ENCODE peak calls at places on chromosomes 4 and X, in ten cellular contexts. D is kidney; X is iris pigment epithelial cell; L is non-pigmented ciliary epithelial cell; A is activated T-helper 9 cell treated with anti-CD3 and anti-CD28 coated beads, Interleukin-2, amount 50 U/mL, for 16 hours; S is activated CD8-positive, alpha-beta T cell treated with anti-CD3 and anti-CD28 coated beads for 36 hours; T is stomach; B is immature natural killer cell; J is GM03348; U is fibroblast of mammary gland. N is an unnamed sample.
A peak's percentile ranks its signal among the peaks of the same experiment; 100 is the strongest.

GRCh38 chr4:169059294-169060201 is 49.5 kb upstream of the CBR4 start:
- DNase-seq in J (peak; percentile 68), T (no peak), D (no peak), A (no peak), L (no peak), X (no peak), S (no peak), U (peak; percentile 75), B (no peak), N (no peak)

GRCh38 chr4:139242511-139243051 is 37.4 kb downstream of the MGARP start:
- DNase-seq in D (no peak), J (peak; percentile 67), L (no peak), T (no peak), A (no peak), X (peak; percentile 88), B (no peak), S (no peak), U (peak; percentile 73), N (no peak)

GRCh38 chrX:119870626-119871131 is 854 bp downstream of the RNF113A start:
- DNase-seq in B (peak; percentile 28), A (no peak), D (no peak), L (no peak), X (peak; percentile 22), T (no peak), J (peak; percentile 29), U (no peak), S (peak; percentile 46), N (no peak)

GRCh38 chr4:70759126-70759525 is 37.4 kb downstream of the RUFY3 start:
- DNase-seq in A (no peak), S (no peak), L (no peak), J (no peak), X (no peak), B (no peak), U (peak; percentile 38), D (no peak), T (no peak), N (no peak)

GRCh38 chr4:47468686-47469365 is 5.3 kb upstream of the COMMD8 start:
- DNase-seq in U (no peak), X (peak; percentile 58), J (peak; percentile 42), D (no peak), L (no peak), S (no peak), B (no peak), T (no peak), A (no peak), N (no peak)

GRCh38 chrX:33138677-33139249 is 72.6 kb downstream of the DMD start:
- DNase-seq in J (no peak), U (peak; percentile 7), T (no peak), S (no peak), L (no peak), X (peak; percentile 60), A (no peak), B (no peak), D (no peak), N (no peak)

GRCh38 chrX:108087792-108088191 is 3.5 kb downstream of the PSMD10 start:
- DNase-seq in A (no peak), L (no peak), D (no peak), S (no peak), J (no peak), T (no peak), X (no peak), B (no peak), U (no peak), N (no peak)

GRCh38 chr4:186617921-186618320 is 62.6 kb upstream of the MTNR1A start:
- DNase-seq in X (no peak), S (no peak), U (peak; percentile 67), T (no peak), A (no peak), D (no peak), B (no peak), J (no peak), L (no peak), N (no peak)

GRCh38 chr4:181536753-181537434 is 706.3 kb upstream of the TENM3 start:
- DNase-seq in U (no peak), X (no peak), J (no peak), A (no peak), D (no peak), T (no peak), B (no peak), L (no peak), S (no peak), N (no peak)

GRCh38 chr4:25347473-25347872 is 29.6 kb upstream of the ANAPC4 start:
- DNase-seq in T (no peak), S (no peak), A (no peak), L (no peak), B (no peak), U (no peak), D (no peak), J (no peak), X (no peak), N (no peak)

GRCh38 chr4:1508161-1509160 is 102.2 kb upstream of the NKX1-1 start:
- DNase-seq in U (no peak), L (no peak), B (no peak), D (peak; percentile 75), X (no peak), J (no peak), A (no peak), T (no peak), S (no peak), N (no peak)